ENCODE peak calls at places on chromosomes 2 and 18, in six cellular contexts. One of them, this sample, is unnamed.

GRCh38 chr2:219851801-219852481 is 224.5 kb downstream of the SLC4A3 start:
- DNase-seq in GM23248: peak; percentile 59
- DNase-seq in endodermal cell: peak; percentile 69
- DNase-seq in DND-41: no peak
- DNase-seq in neural progenitor cell: peak; percentile 87
- DNase-seq in PC-3: peak; percentile 83
- DNase-seq in this sample: no peak

GRCh38 chr2:128781888-128782385 is 463.3 kb upstream of the HS6ST1 start:
- DNase-seq in endodermal cell: no peak
- DNase-seq in neural progenitor cell: no peak
- DNase-seq in GM23248: no peak
- DNase-seq in PC-3: no peak
- DNase-seq in DND-41: no peak
- DNase-seq in this sample: no peak

GRCh38 chr2:98029718-98030222 is 34.0 kb upstream of the TMEM131 start:
- DNase-seq in endodermal cell: peak; percentile 43
- DNase-seq in PC-3: no peak
- DNase-seq in GM23248: peak; percentile 24
- DNase-seq in DND-41: no peak
- DNase-seq in neural progenitor cell: no peak
- DNase-seq in this sample: no peak

GRCh38 chr2:189092936-189093335 is 86.6 kb downstream of the COL5A2 start:
- DNase-seq in DND-41: no peak
- DNase-seq in endodermal cell: no peak
- DNase-seq in GM23248: peak; percentile 93
- DNase-seq in neural progenitor cell: no peak
- DNase-seq in PC-3: no peak
- DNase-seq in this sample: peak; percentile 22

GRCh38 chr2:209441541-209441940 is 17.7 kb downstream of the MAP2 start:
- DNase-seq in neural progenitor cell: peak; percentile 31
- DNase-seq in DND-41: no peak
- DNase-seq in endodermal cell: no peak
- DNase-seq in GM23248: no peak
- DNase-seq in PC-3: no peak
- DNase-seq in this sample: no peak

GRCh38 chr2:157307021-157307420 is 18.6 kb downstream of the ERMN start:
- DNase-seq in neural progenitor cell: no peak
- DNase-seq in PC-3: peak; percentile 12
- DNase-seq in GM23248: peak; percentile 42
- DNase-seq in DND-41: no peak
- DNase-seq in endodermal cell: no peak
- DNase-seq in this sample: no peak

GRCh38 chr2:51301376-51301775 is 269.4 kb upstream of the NRXN1 start:
- DNase-seq in neural progenitor cell: no peak
- DNase-seq in DND-41: no peak
- DNase-seq in PC-3: no peak
- DNase-seq in GM23248: no peak
- DNase-seq in endodermal cell: no peak
- DNase-seq in this sample: no peak

GRCh38 chr18:61953161-61953560 is 60.4 kb upstream of the RNF152 start:
- DNase-seq in endodermal cell: no peak
- DNase-seq in GM23248: no peak
- DNase-seq in PC-3: no peak
- DNase-seq in DND-41: no peak
- DNase-seq in neural progenitor cell: no peak
- DNase-seq in this sample: no peak

GRCh38 chr2:156982615-156983014 is 274.9 kb upstream of the GALNT5 start:
- DNase-seq in PC-3: no peak
- DNase-seq in GM23248: no peak
- DNase-seq in DND-41: peak; percentile 48
- DNase-seq in endodermal cell: no peak
- DNase-seq in neural progenitor cell: no peak
- DNase-seq in this sample: no peak

GRCh38 chr2:142681952-142682351 is 195.5 kb upstream of the KYNU start:
- DNase-seq in GM23248: no peak
- DNase-seq in PC-3: no peak
- DNase-seq in neural progenitor cell: no peak
- DNase-seq in DND-41: no peak
- DNase-seq in endodermal cell: no peak
- DNase-seq in this sample: no peak

GRCh38 chr2:151862688-151863087 is 34.5 kb upstream of the ARL5A start:
- DNase-seq in neural progenitor cell: no peak
- DNase-seq in PC-3: no peak
- DNase-seq in endodermal cell: no peak
- DNase-seq in DND-41: no peak
- DNase-seq in GM23248: no peak
- DNase-seq in this sample: no peak

GRCh38 chr2:1979569-1979968 is 235.3 kb upstream of the PXDN start:
- DNase-seq in DND-41: no peak
- DNase-seq in endodermal cell: no peak
- DNase-seq in PC-3: no peak
- DNase-seq in GM23248: no peak
- DNase-seq in neural progenitor cell: no peak
- DNase-seq in this sample: no peak

GRCh38 chr2:101981484-101981883 is 10.3 kb upstream of the IL1R2 start:
- DNase-seq in GM23248: peak; percentile 22
- DNase-seq in endodermal cell: no peak
- DNase-seq in DND-41: peak; percentile 20
- DNase-seq in PC-3: no peak
- DNase-seq in neural progenitor cell: no peak
- DNase-seq in this sample: no peak

GRCh38 chr18:53426656-53427055 is 797.8 kb downstream of the MBD2 start:
- DNase-seq in PC-3: no peak
- DNase-seq in endodermal cell: peak; percentile 51
- DNase-seq in DND-41: no peak
- DNase-seq in neural progenitor cell: peak; percentile 19
- DNase-seq in GM23248: no peak
- DNase-seq in this sample: no peak

GRCh38 chr2:137969418-137969765 is 5.1 kb downstream of the HNMT start:
- DNase-seq in PC-3: peak; percentile 94
- DNase-seq in DND-41: no peak
- DNase-seq in endodermal cell: no peak
- DNase-seq in neural progenitor cell: no peak
- DNase-seq in GM23248: peak; percentile 91
- DNase-seq in this sample: no peak

GRCh38 chr2:74238879-74239278 is 40.5 kb downstream of the MTHFD2 start:
- DNase-seq in DND-41: no peak
- DNase-seq in neural progenitor cell: no peak
- DNase-seq in GM23248: peak; percentile 51
- DNase-seq in endodermal cell: no peak
- DNase-seq in PC-3: peak; percentile 48
- DNase-seq in this sample: no peak

GRCh38 chr2:158953454-158953853 is 15.0 kb upstream of the TANC1 start:
- DNase-seq in GM23248: peak; percentile 65
- DNase-seq in endodermal cell: no peak
- DNase-seq in DND-41: no peak
- DNase-seq in neural progenitor cell: no peak
- DNase-seq in PC-3: peak; percentile 3
- DNase-seq in this sample: no peak

GRCh38 chr2:27225526-27225925 is 8.4 kb downstream of the CAD start:
- DNase-seq in GM23248: no peak
- DNase-seq in neural progenitor cell: no peak
- DNase-seq in endodermal cell: no peak
- DNase-seq in PC-3: no peak
- DNase-seq in DND-41: no peak
- DNase-seq in this sample: no peak

GRCh38 chr2:226423498-226423960 is 376.1 kb downstream of the IRS1 start:
- DNase-seq in DND-41: peak; percentile 67
- DNase-seq in PC-3: peak; percentile 80
- DNase-seq in endodermal cell: peak; percentile 58
- DNase-seq in GM23248: peak; percentile 59
- DNase-seq in neural progenitor cell: peak; percentile 9
- DNase-seq in this sample: no peak

GRCh38 chr2:54609647-54610046 is 113.8 kb upstream of the EML6 start:
- DNase-seq in DND-41: no peak
- DNase-seq in GM23248: no peak
- DNase-seq in endodermal cell: no peak
- DNase-seq in neural progenitor cell: no peak
- DNase-seq in PC-3: no peak
- DNase-seq in this sample: no peak

GRCh38 chr2:200713704-200714064 is 98.0 kb upstream of the BZW1 start:
- DNase-seq in GM23248: no peak
- DNase-seq in neural progenitor cell: no peak
- DNase-seq in endodermal cell: no peak
- DNase-seq in PC-3: no peak
- DNase-seq in DND-41: no peak
- DNase-seq in this sample: no peak

GRCh38 chr18:44805176-44805575 is 124.5 kb downstream of the SETBP1 start:
- DNase-seq in endodermal cell: no peak
- DNase-seq in neural progenitor cell: no peak
- DNase-seq in GM23248: no peak
- DNase-seq in PC-3: no peak
- DNase-seq in DND-41: no peak
- DNase-seq in this sample: no peak

GRCh38 chr18:44803019-44803650 is 122.4 kb downstream of the SETBP1 start:
- DNase-seq in PC-3: no peak
- DNase-seq in endodermal cell: peak; percentile 49
- DNase-seq in GM23248: peak; percentile 67
- DNase-seq in DND-41: no peak
- DNase-seq in neural progenitor cell: no peak
- DNase-seq in this sample: peak; percentile 78

GRCh38 chr18:44804033-44804432 is 123.3 kb downstream of the SETBP1 start:
- DNase-seq in PC-3: no peak
- DNase-seq in GM23248: peak; percentile 41
- DNase-seq in neural progenitor cell: no peak
- DNase-seq in DND-41: no peak
- DNase-seq in endodermal cell: no peak
- DNase-seq in this sample: no peak

GRCh38 chr18:44807766-44808165 is 127.1 kb downstream of the SETBP1 start:
- DNase-seq in neural progenitor cell: no peak
- DNase-seq in PC-3: no peak
- DNase-seq in DND-41: no peak
- DNase-seq in endodermal cell: no peak
- DNase-seq in GM23248: no peak
- DNase-seq in this sample: peak; percentile 30

DNA sequence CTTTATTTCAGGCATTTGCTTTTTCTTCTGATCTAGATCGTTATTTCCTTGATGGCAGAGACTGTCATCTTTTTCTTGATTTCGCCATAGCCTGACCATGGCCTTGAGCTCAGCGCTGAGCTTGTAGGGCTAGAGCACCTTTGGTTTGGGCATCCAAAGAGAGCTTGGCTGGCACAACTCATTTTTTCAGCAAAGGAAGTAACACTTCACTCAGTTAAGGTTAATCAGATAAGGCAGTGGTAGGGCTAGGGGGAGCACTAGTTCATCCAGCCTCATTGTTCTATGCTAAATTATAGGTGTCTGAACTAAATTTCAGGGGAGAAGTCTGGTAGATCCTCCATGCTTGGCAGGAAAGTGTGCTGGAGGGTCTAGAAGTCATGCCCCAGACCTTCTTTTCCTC is 125.0 kb downstream of the SETBP1 start:
- DNase-seq in neural progenitor cell: no peak
- DNase-seq in DND-41: no peak
- DNase-seq in GM23248: no peak
- DNase-seq in PC-3: no peak
- DNase-seq in endodermal cell: no peak
- DNase-seq in this sample: no peak
- H3K9ac ChIP-seq in neural progenitor cell: no peak overlapping the region
- H3K9ac ChIP-seq in DND-41: no peak overlapping the region
- H3K9ac ChIP-seq in GM23248: no peak overlapping the region
- H3K9ac ChIP-seq in PC-3: no peak overlapping the region
- H3K9ac ChIP-seq in endodermal cell: no peak overlapping the region
- H3K9ac ChIP-seq in this sample: no peak overlapping the region

GRCh38 chr2:113240915-113241911 is 37.5 kb downstream of the PAX8 start:
- DNase-seq in PC-3: peak; percentile 99
- DNase-seq in endodermal cell: no peak
- DNase-seq in neural progenitor cell: no peak
- DNase-seq in DND-41: no peak
- DNase-seq in GM23248: peak; percentile 99
- DNase-seq in this sample: no peak
- H3K9ac ChIP-seq in PC-3: peak overlapping the region; percentile 87
- H3K9ac ChIP-seq in endodermal cell: no peak overlapping the region
- H3K9ac ChIP-seq in neural progenitor cell: no peak overlapping the region
- H3K9ac ChIP-seq in DND-41: no peak overlapping the region
- H3K9ac ChIP-seq in GM23248: peak overlapping the region; percentile 73
- H3K9ac ChIP-seq in this sample: no peak overlapping the region

GRCh38 chr2:170715062-170715931 is at the start of gene SP5:
- DNase-seq in DND-41: no peak
- DNase-seq in neural progenitor cell: peak; percentile 94
- DNase-seq in endodermal cell: peak; percentile 97
- DNase-seq in GM23248: peak; percentile 50
- DNase-seq in PC-3: peak; percentile 65
- DNase-seq in this sample: peak; percentile 65

GRCh38 chr2:170711774-170712652 is 3.1 kb upstream of the SP5 start:
- DNase-seq in GM23248: no peak
- DNase-seq in PC-3: no peak
- DNase-seq in neural progenitor cell: peak; percentile 78
- DNase-seq in endodermal cell: peak; percentile 96
- DNase-seq in DND-41: no peak
- DNase-seq in this sample: peak; percentile 17

GRCh38 chr2:170712653-170713279 is 2.4 kb upstream of the SP5 start:
- DNase-seq in endodermal cell: peak; percentile 79
- DNase-seq in neural progenitor cell: peak; percentile 51
- DNase-seq in GM23248: no peak
- DNase-seq in PC-3: no peak
- DNase-seq in DND-41: no peak
- DNase-seq in this sample: no peak

GRCh38 chr2:170714156-170715061 is 728 bp upstream of the SP5 start:
- DNase-seq in GM23248: peak; percentile 22
- DNase-seq in endodermal cell: peak; percentile 86
- DNase-seq in DND-41: no peak
- DNase-seq in PC-3: peak; percentile 41
- DNase-seq in neural progenitor cell: peak; percentile 74
- DNase-seq in this sample: peak; percentile 51

DNA sequence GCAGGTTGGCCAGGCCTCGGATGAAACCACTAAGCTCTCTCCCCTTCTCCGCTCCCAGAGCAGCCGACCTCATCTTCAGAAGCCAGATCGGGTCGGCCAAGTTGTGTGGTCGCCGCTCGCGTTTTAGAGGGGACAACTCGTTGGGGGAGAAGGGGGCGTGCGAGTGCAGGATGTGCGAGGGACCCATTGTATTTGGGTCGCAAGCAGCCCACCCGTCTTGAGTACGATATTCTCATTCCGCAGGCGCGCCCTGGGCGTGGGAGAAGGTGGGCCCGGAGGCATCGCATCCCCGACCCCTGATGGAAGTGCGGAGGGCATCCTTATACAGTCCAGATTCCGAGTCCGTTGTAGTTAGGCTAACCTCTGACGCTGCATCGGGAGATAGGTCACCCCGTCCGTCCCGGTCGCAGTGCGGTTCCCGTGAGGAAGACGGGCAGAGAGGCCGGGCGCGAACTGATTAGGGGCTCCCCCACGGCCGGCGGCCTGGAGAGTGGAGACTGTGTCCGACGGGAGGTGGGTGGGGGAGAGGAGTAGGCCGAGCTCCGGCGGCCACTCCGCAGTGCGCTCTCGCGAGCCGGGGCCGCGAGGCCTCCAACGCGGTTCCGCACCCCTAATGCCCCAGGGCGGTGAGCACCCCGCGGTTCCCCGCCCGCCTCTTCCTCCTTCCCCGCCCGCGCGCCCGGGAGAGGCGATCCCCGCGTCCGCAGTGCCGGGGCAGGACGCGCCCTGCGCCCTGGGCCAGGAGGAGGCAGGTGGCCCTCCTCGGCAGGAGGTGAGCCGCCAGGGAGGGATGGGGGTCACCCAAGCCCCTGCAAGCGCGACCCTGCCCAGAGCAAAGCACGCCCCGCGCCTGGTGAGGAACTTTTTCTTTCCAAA is 1.6 kb upstream of the SP5 start:
- DNase-seq in endodermal cell: peak; percentile 81
- DNase-seq in GM23248: no peak
- DNase-seq in neural progenitor cell: peak; percentile 61
- DNase-seq in DND-41: no peak
- DNase-seq in PC-3: no peak
- DNase-seq in this sample: peak; percentile 20
- H3K9ac ChIP-seq in endodermal cell: peak overlapping the region; percentile 30
- H3K9ac ChIP-seq in GM23248: no peak overlapping the region
- H3K9ac ChIP-seq in neural progenitor cell: no peak overlapping the region
- H3K9ac ChIP-seq in DND-41: no peak overlapping the region
- H3K9ac ChIP-seq in PC-3: no peak overlapping the region
- H3K9ac ChIP-seq in this sample: peak overlapping the region; percentile 40

GRCh38 chr2:68908392-68908970 is 37.3 kb upstream of the BMP10 start:
- DNase-seq in neural progenitor cell: peak; percentile 15
- DNase-seq in endodermal cell: peak; percentile 80
- DNase-seq in GM23248: peak; percentile 80
- DNase-seq in DND-41: peak; percentile 96
- DNase-seq in PC-3: peak; percentile 98
- DNase-seq in this sample: peak; percentile 86
- H3K9ac ChIP-seq in neural progenitor cell: no peak overlapping the region
- H3K9ac ChIP-seq in endodermal cell: no peak overlapping the region
- H3K9ac ChIP-seq in GM23248: no peak overlapping the region
- H3K9ac ChIP-seq in DND-41: peak overlapping the region; percentile 63
- H3K9ac ChIP-seq in PC-3: peak overlapping the region; percentile 39
- H3K9ac ChIP-seq in this sample: no peak overlapping the region

This sample was measured in colonic mucosa.